ENCODE peak calls at places on chromosome 2, in six cellular contexts. G is HepG2, Q is vagina, K is GM23338, P is K562, I is transverse colon. N is an unnamed sample.

GRCh38 chr2:49004046-49004626 is 150.2 kb downstream of the FSHR start:
- DNase-seq in I (no peak), K (no peak), G (no peak), Q (no peak), P (no peak), N (no peak)

GRCh38 chr2:27191107-27191829 is 20.6 kb upstream of the ATRAID start:
- DNase-seq in I (peak), K (peak), G (peak), Q (no peak), P (peak), N (peak)

GRCh38 chr2:165522746-165523145 is 53.2 kb downstream of the CSRNP3 start:
- DNase-seq in I (no peak), G (no peak), Q (no peak), P (no peak), K (no peak), N (no peak)

GRCh38 chr2:158973511-158973956 is 5.1 kb downstream of the TANC1 start:
- DNase-seq in K (no peak), I (no peak), P (no peak), Q (no peak), G (no peak), N (no peak)

GRCh38 chr2:216491757-216492635 is 6.6 kb upstream of the RPL37A start:
- DNase-seq in Q (no peak), G (peak), I (no peak), P (no peak), K (no peak), N (no peak)

GRCh38 chr2:9769171-9770005 is 73.9 kb upstream of the TAF1B start:
- DNase-seq in K (peak), P (peak), I (no peak), Q (no peak), G (no peak), N (no peak)

GRCh38 chr2:196798980-196799379 is 503 bp downstream of the GTF3C3 start:
- DNase-seq in Q (no peak), K (no peak), G (peak), P (no peak), I (no peak), N (no peak)

GRCh38 chr2:112204411-112204810 is 50.4 kb downstream of the ZC3H8 start:
- DNase-seq in I (no peak), P (no peak), K (peak), Q (no peak), G (peak), N (no peak)

GRCh38 chr2:104890092-104890393 is 36.1 kb downstream of the POU3F3 start:
- DNase-seq in P (no peak), K (no peak), G (no peak), I (peak), Q (peak), N (no peak)

GRCh38 chr2:62884514-62884913 is 166.1 kb upstream of the OTX1 start:
- DNase-seq in I (no peak), P (no peak), Q (no peak), K (no peak), G (no peak), N (no peak)

GRCh38 chr2:199431748-199432213 is 26.0 kb downstream of the SATB2 start:
- DNase-seq in K (peak), I (no peak), P (no peak), G (no peak), Q (no peak), N (no peak)

GRCh38 chr2:146642066-146642465 is 1202.8 kb upstream of the ACVR2A start:
- DNase-seq in I (no peak), P (no peak), Q (no peak), K (no peak), G (peak), N (no peak)

GRCh38 chr2:197034292-197034691 is 107.8 kb upstream of the PGAP1 start:
- DNase-seq in Q (no peak), G (no peak), K (no peak), I (no peak), P (no peak), N (no peak)

GRCh38 chr2:129748653-129749052 is 230.8 kb upstream of the RAB6C start:
- DNase-seq in P (no peak), I (no peak), K (peak), Q (no peak), G (peak), N (no peak)

GRCh38 chr2:235116885-235117492 is 165.2 kb downstream of the SH3BP4 start:
- DNase-seq in Q (no peak), K (peak), I (no peak), G (peak), P (no peak), N (no peak)

GRCh38 chr2:81050580-81050979 is 746.0 kb upstream of the LRRTM1 start:
- DNase-seq in I (no peak), G (no peak), P (no peak), Q (no peak), K (peak), N (no peak)

GRCh38 chr2:232573042-232573441 is 22.6 kb downstream of the EIF4E2 start:
- DNase-seq in Q (no peak), K (no peak), I (no peak), P (no peak), G (no peak), N (no peak)

GRCh38 chr2:29769847-29770246 is 151.5 kb downstream of the ALK start:
- DNase-seq in G (no peak), Q (no peak), K (no peak), I (no peak), P (no peak), N (no peak)

GRCh38 chr2:47041891-47042684 is 113.0 kb downstream of the STPG4 start:
- DNase-seq in K (peak), G (no peak), I (no peak), Q (no peak), P (no peak), N (no peak)

GRCh38 chr2:31125918-31126695 is 12.1 kb downstream of the GALNT14 start:
- DNase-seq in K (no peak), G (no peak), Q (no peak), I (no peak), P (no peak), N (no peak)

GRCh38 chr2:30684026-30684425 is 123.2 kb downstream of the CAPN13 start:
- DNase-seq in P (no peak), Q (peak), K (no peak), G (no peak), I (no peak), N (no peak)

GRCh38 chr2:71550801-71551630 is 97.7 kb downstream of the DYSF start:
- DNase-seq in K (no peak), G (no peak), Q (no peak), P (no peak), I (no peak), N (no peak)

GRCh38 chr2:38060206-38060605 is 15.7 kb downstream of the CYP1B1 start:
- DNase-seq in Q (no peak), K (no peak), I (no peak), P (no peak), G (no peak), N (no peak)

GRCh38 chr2:239432174-239432573 is 31.4 kb upstream of the HDAC4 start:
- DNase-seq in P (no peak), G (no peak), K (no peak), I (no peak), Q (no peak), N (no peak)

GRCh38 chr2:177633910-177634294 is 241.3 kb downstream of the AGPS start:
- DNase-seq in G (no peak), I (no peak), P (no peak), K (peak), Q (no peak), N (no peak)

GRCh38 chr2:65061146-65061909 is 5.1 kb downstream of the CEP68 start:
- DNase-seq in Q (no peak), I (no peak), K (no peak), G (no peak), P (no peak), N (peak)

GRCh38 chr2:239179851-239180371 is 220.9 kb downstream of the HDAC4 start:
- DNase-seq in G (no peak), P (no peak), Q (no peak), I (no peak), K (no peak), N (no peak)

GRCh38 chr2:10487144-10488104 is 39.3 kb upstream of the ODC1 start:
- DNase-seq in G (peak), Q (peak), K (no peak), P (no peak), I (no peak), N (peak)

GRCh38 chr2:136253288-136254004 is 135.5 kb upstream of the CXCR4 start:
- DNase-seq in G (no peak), K (no peak), I (peak), Q (no peak), P (no peak), N (no peak)

GRCh38 chr2:16014041-16014787 is 73.9 kb downstream of the MYCN start:
- DNase-seq in I (peak), K (peak), Q (no peak), G (no peak), P (no peak), N (peak)

GRCh38 chr2:101310591-101311389 is 2.3 kb upstream of the RNF149 start:
- DNase-seq in K (no peak), P (no peak), Q (no peak), I (no peak), G (no peak), N (no peak)

GRCh38 chr2:101307950-101308431 is 510 bp downstream of the RNF149 start:
- DNase-seq in I (peak), Q (no peak), G (no peak), K (peak), P (no peak), N (no peak)

GRCh38 chr2:101307503-101307902 is 998 bp downstream of the RNF149 start:
- DNase-seq in G (no peak), Q (no peak), I (no peak), P (no peak), K (no peak), N (no peak)

GRCh38 chr2:101309211-101309700 is 755 bp upstream of the RNF149 start:
- DNase-seq in G (no peak), I (no peak), P (no peak), Q (no peak), K (no peak), N (no peak)

DNA sequence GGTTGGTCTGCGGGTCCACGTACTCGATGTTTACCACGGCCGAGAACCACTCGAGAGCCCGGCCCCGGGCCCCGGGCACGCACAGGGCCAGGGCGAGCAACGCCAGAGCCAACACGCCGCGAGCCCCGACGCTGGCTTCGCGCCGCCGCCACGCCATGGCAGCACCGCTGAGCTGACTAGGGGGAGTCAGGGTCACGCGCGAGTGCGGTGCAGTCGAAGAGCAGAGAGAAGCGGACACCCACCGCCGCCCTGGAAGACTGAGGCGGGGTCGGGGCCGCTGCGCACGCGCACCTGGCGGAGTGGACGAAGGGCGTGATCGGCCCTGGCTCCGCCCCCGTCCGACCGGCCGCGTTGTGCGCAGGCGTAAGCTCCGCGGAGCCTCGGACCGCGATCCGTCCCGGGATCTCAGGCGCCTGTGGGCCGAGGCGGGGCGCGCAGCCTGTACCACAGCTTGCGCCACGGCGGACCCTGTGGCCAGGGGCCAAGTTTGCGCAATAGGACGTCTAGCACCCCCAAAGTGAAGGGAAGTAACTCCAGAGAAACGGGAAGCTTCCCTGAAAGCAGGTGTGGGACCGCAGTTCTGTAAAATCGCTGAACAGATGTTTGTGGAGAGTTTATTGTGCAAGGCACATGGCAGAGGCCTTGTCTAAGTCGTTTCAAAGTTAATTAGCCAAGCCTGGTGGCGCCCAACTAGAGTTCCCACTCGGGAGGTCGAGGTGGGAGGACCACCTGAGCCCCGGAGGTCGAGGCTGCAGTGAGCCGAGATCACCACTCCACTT is at the start of gene RNF149:
- DNase-seq in Q (peak), P (peak), G (peak), K (peak), I (peak), N (peak)
- TF ChIP-seq CTCF in Q (peak), P (no peak), G (peak), K (no peak), I (no peak), N (no peak)

GRCh38 chr2:7309567-7309966 is 392.4 kb downstream of the RNF144A start:
- DNase-seq in K (peak), Q (no peak), G (no peak), P (no peak), I (no peak), N (no peak)
- TF ChIP-seq POLR2AphosphoS5 in K (no peak), Q (no peak), G (no peak), P (no peak), I (no peak), N (no peak)

GRCh38 chr2:206260427-206261012 is 13.9 kb upstream of the ZDBF2 start:
- DNase-seq in K (peak), Q (no peak), I (no peak), P (peak), G (peak), N (no peak)
- TF ChIP-seq CTCF in K (peak), Q (peak), I (peak), P (peak), G (peak), N (peak)

GRCh38 chr2:36366491-36367120 is 11.0 kb downstream of the CRIM1 start:
- DNase-seq in I (no peak), K (peak), G (no peak), P (no peak), Q (no peak), N (no peak)

GRCh38 chr2:36369711-36370110 is 14.1 kb downstream of the CRIM1 start:
- DNase-seq in P (no peak), K (no peak), G (no peak), I (no peak), Q (no peak), N (no peak)

GRCh38 chr2:36367497-36368353 is 12.1 kb downstream of the CRIM1 start:
- DNase-seq in I (no peak), P (no peak), K (peak), Q (no peak), G (peak), N (no peak)

GRCh38 chr2:36369163-36369562 is 13.6 kb downstream of the CRIM1 start:
- DNase-seq in P (no peak), Q (no peak), K (no peak), G (no peak), I (no peak), N (no peak)

DNA sequence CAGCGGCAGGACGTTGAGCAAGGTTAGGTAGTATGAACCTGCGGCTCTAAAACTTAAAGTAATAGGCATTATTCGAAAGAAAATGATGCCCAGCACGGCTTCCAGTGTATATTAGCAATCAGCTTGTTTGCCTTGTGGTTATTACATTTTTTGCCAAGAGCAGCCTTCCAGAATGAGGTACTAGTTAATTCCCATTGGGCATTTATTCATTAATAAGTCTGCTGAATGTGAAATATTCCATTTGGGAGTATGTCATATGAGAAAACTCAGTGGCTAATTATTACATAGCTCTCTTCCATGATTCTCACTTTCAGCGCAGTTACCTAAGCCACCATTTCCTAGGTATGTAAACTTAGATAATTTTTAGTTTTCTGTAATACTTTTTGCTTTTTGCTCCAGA is 12.9 kb downstream of the CRIM1 start:
- DNase-seq in I (no peak), G (no peak), Q (no peak), P (no peak), K (no peak), N (no peak)
- TF ChIP-seq POLR2AphosphoS5 in I (no peak), G (no peak), Q (no peak), P (no peak), K (no peak), N (no peak)

DNA sequence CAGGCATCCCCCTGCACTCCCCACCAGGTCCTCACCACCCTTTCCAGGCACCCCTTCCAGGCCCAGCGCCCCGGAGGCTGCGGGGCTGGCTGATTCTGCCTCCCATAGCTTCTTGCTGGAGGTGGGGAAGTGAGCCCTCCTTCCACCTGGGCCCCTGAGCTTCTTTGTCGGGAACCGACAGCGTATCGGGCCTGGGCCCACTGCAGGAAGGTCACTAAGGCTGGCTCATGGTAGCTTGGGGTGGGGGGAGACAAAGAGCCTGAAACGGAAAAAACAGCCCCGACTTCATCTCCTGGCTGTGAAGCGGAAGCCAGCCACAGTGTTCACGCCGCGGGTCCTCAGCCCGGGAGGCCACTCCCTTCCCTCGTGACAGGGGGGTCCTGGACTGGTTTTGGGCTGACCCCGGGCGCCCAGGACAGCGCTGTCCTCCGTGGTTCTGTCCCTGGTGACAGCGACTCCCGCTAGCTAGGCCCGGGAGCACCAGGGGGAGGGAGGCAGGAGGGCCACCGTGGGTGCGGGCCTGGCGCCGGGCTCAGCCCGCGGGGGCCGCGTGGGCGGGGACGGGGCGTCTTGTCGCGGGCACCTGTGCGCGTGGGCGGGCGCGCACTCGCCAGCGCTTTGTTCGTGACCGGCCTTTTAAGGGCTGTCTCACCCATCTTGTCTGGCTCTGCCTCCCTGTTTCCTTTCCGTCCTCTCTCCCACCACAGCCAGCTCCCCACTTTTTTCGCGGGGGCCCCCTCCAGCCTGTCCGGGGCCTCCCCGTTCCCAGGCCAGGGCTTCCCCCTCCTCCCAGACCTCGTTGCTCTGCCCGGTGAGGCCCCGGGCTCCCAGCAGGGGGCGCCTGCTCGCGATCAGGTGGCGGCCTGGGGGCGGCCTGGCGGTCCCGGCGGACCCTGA is 64.9 kb downstream of the DNMT3A start:
- DNase-seq in K (peak), P (peak), I (peak), G (no peak), Q (no peak), N (peak)
- TF ChIP-seq CTCF in K (peak), P (peak), I (peak), G (peak), Q (peak), N (no peak)

DNA sequence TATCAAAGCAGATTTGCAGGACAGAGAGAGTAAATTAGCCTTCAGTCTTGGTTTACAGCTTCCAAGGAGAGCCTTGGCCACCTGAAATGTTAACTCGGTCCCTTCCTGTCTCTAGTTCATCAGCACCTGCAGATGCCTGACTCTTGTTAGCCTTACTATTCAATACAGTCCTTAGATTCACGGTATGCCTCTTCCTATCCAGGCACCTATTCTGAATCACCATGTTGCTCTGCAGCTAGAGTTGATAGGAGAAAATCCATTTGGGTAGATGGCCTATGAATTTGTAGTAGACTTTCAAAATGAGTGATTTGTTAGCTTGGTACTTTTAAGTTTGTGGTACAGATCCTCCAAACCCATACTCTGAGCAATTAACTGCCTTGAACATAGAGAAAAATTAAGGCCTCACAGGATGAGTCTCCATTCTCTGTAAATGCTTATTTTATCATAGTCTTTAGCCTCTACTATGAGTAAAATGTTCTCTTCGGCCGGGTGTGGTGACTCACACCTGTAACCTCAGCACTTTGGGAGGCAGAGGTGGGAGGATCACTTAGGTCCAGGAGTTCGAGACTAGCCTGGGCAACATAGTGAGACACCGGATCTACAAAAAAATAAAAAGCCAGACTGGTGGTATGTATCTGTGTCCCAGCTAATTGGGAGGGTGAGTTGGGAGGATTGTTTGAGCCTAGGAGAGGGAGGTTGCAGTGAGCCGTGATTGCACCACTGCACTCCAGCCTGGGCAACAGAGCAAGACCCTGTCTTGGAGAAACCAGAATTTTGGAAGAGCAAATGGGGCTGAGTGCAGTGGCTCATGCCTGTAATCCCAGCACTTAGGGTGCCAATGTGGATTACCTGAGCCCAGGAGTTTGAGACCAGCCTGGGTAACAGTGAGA is 32.9 kb downstream of the PTCD3 start:
- DNase-seq in K (no peak), G (no peak), Q (no peak), P (no peak), I (no peak), N (no peak)
- TF ChIP-seq POLR2AphosphoS5 in K (no peak), G (no peak), Q (no peak), P (no peak), I (no peak), N (no peak)

N was measured in stomach.